ENCODE peak calls at places on chromosomes 11 and 22, in four cellular contexts. S is heart right ventricle, X is mammary epithelial cell, P is spleen. L is an unnamed sample.

GRCh38 chr11:122271167-122271566 is 155.2 kb upstream of the BLID start:
- DNase-seq in S (no peak), X (no peak), P (no peak), L (no peak)

GRCh38 chr11:132056689-132057088 is 686.3 kb downstream of the NTM start:
- DNase-seq in S (no peak), X (no peak), P (no peak), L (no peak)

GRCh38 chr22:45290410-45290936 is 5.7 kb downstream of the UPK3A start:
- DNase-seq in S (no peak), X (peak; percentile 67), P (no peak), L (peak; percentile 24)

GRCh38 chr22:50327711-50328019 is 853 bp upstream of the DENND6B start:
- DNase-seq in S (no peak), X (no peak), P (no peak), L (no peak)

GRCh38 chr11:77106321-77106720 is 3.7 kb downstream of the OMP start:
- DNase-seq in S (no peak), X (no peak), P (no peak), L (no peak)

GRCh38 chr22:38414009-38414395 is 41.0 kb downstream of the KCNJ4 start:
- DNase-seq in S (no peak), X (no peak), P (peak; percentile 36), L (no peak)

GRCh38 chr11:26950260-26950719 is 43.6 kb upstream of the FIBIN start:
- DNase-seq in S (no peak), X (peak; percentile 57), P (no peak), L (peak; percentile 76)

GRCh38 chr11:67665537-67666302 is 8.7 kb downstream of the ALDH3B2 start:
- DNase-seq in S (no peak), X (no peak), P (no peak), L (no peak)

GRCh38 chr22:36806824-36807223 is 10.0 kb downstream of the PVALB start:
- DNase-seq in S (no peak), X (no peak), P (no peak), L (no peak)

GRCh38 chr11:14413307-14414072 is 54.5 kb upstream of the RRAS2 start:
- DNase-seq in S (no peak), X (peak; percentile 48), P (no peak), L (peak; percentile 30)

GRCh38 chr11:104275992-104276391 is 112.0 kb upstream of the PDGFD start:
- DNase-seq in S (no peak), X (peak; percentile 35), P (no peak), L (no peak)

GRCh38 chr11:78432956-78433355 is 15.3 kb upstream of the GAB2 start:
- DNase-seq in S (no peak), X (no peak), P (no peak), L (no peak)

GRCh38 chr22:22201185-22201924 is 43.2 kb upstream of the VPREB1 start:
- DNase-seq in S (peak; percentile 50), X (no peak), P (peak; percentile 89), L (no peak)

GRCh38 chr11:86914836-86915519 is 40.2 kb downstream of the FZD4 start:
- DNase-seq in S (no peak), X (no peak), P (no peak), L (no peak)

GRCh38 chr11:47980907-47981621 is 705 bp downstream of the PTPRJ start:
- DNase-seq in S (peak; percentile 54), X (peak; percentile 32), P (peak; percentile 91), L (no peak)

GRCh38 chr22:30636226-30637077 is 871 bp downstream of the SLC35E4 start:
- DNase-seq in S (peak; percentile 27), X (peak; percentile 47), P (peak; percentile 84), L (no peak)

GRCh38 chr22:30634477-30635233 is 926 bp upstream of the SLC35E4 start:
- DNase-seq in S (peak; percentile 89), X (peak; percentile 82), P (peak; percentile 97), L (peak; percentile 56)

GRCh38 chr22:30637701-30638114 is 2.1 kb downstream of the SLC35E4 start:
- DNase-seq in S (no peak), X (peak; percentile 11), P (no peak), L (no peak)

GRCh38 chr22:30640361-30640760 is 4.8 kb downstream of the SLC35E4 start:
- DNase-seq in S (no peak), X (no peak), P (no peak), L (no peak)

DNA sequence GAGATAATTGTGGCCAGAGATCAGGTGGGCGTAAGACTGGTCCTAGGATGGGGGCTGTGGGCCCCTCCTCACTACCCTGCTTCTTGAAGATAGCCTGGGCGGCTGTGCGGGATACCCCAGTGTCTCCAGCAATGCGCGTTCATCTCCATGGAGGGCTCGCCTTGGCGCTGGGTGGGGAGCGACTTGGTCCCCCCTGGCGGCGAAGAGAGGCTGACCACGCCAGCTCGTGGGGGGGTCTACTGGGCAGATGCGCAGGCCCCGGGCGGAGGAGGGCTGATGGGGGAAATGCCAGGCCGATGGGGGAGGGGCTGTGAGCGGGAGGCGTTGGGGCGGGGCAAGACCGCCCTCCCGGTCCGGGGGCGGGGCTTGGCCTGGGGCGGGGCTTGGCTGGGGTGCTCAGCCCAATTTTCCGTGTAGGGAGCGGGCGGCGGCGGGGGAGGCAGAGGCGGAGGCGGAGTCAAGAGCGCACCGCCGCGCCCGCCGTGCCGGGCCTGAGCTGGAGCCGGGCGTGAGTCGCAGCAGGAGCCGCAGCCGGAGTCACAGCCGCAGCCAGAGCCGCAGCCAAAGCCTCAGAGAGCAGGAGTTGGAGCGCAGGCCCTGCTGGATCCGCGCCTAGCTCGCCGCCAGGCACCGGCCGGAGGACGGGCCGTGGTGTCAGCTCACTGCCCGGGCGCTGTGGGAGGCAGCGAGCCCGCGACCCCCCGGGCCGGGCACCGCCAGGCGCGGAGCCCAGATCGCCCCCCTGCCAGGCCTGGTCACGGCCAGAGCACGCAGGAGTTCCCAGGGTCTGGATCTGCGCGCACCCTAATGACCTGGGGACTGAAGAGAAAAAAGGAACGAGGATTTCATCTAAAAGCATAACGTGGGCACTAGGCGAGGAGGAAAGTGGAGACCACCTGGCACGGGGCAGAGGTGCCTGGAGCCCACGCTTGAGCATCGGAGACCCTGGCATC is at the start of gene SLC35E4:
- DNase-seq in S (peak; percentile 98), X (peak; percentile 88), P (peak; percentile 97), L (peak; percentile 78)
- TF ChIP-seq CTCF in S (no peak), X (peak; percentile 16), P (no peak), L (peak; percentile 27)

GRCh38 chr22:39743955-39744752 is 149.4 kb downstream of the ENTHD1 start:
- DNase-seq in S (no peak), X (no peak), P (no peak), L (no peak)

GRCh38 chr22:39748877-39749276 is 144.7 kb downstream of the ENTHD1 start:
- DNase-seq in S (no peak), X (no peak), P (no peak), L (peak; percentile 29)

GRCh38 chr22:39750759-39751158 is 142.8 kb downstream of the ENTHD1 start:
- DNase-seq in S (no peak), X (no peak), P (no peak), L (no peak)

GRCh38 chr22:39745789-39746188 is 147.8 kb downstream of the ENTHD1 start:
- DNase-seq in S (no peak), X (no peak), P (no peak), L (no peak)

DNA sequence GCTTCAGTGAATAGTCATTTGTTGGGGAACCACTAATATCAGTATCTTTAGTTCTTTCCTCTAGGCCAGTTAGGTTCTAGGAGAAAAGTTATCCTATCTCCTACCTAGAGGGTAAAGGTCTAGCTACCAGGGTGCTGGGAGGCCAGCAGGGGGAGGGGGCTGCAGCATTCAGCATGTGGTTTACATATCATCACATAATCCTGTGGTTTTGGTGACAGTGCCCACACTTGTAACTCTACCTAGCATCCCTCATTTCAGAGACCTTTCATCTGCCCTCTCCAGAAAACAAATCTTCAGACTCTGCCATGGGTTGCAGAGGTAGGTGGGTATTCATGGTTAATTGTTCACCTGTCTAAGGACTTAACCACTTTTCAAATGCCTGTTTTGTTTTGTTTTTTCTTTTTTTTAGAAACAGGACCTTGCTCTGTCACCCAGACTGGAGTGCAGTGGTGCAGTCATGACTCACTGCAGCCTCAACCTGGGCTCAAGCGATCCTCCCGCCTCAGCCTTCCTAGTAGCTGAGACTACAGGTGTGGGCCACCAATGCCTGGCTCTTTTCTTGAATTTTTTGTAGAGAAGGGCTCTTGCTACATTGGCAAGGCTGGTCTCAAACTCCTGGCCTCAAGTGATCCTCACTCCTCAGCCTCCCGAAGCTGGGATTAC is 146.8 kb downstream of the ENTHD1 start:
- DNase-seq in S (no peak), X (no peak), P (peak; percentile 31), L (no peak)
- TF ChIP-seq CTCF in S (no peak), X (no peak), P (no peak), L (no peak)

DNA sequence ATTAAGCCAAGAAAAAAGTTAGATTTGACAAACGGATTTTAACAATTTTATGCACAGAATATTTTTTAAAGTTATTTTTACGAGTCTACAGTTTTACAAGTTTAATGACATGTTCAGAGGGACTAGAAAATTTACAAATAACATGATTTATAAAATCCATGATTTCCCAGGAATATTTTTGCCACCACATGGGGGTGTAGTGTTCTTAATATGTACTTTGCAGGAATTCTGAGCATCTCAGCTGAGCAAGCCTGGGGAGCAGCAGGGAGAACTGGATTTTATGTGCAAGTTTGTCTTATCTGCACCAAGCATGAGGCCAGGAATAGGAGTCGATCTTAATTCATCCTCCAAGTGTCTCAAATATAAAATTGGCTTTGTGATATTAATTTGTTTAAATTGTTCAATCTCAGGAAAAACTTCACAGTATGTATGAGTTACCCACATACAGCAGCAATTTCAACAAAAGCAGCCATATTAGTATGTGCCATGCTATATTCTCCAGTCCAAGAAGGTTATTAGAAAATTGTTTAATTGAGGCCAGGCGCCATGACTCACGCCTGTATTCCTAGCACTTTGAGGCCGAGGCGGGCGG is 826.3 kb downstream of the DLG2 start:
- DNase-seq in S (no peak), X (peak; percentile 8), P (no peak), L (peak; percentile 37)
- TF ChIP-seq CTCF in S (peak; percentile 37), X (peak; percentile 55), P (no peak), L (peak; percentile 55)

DNA sequence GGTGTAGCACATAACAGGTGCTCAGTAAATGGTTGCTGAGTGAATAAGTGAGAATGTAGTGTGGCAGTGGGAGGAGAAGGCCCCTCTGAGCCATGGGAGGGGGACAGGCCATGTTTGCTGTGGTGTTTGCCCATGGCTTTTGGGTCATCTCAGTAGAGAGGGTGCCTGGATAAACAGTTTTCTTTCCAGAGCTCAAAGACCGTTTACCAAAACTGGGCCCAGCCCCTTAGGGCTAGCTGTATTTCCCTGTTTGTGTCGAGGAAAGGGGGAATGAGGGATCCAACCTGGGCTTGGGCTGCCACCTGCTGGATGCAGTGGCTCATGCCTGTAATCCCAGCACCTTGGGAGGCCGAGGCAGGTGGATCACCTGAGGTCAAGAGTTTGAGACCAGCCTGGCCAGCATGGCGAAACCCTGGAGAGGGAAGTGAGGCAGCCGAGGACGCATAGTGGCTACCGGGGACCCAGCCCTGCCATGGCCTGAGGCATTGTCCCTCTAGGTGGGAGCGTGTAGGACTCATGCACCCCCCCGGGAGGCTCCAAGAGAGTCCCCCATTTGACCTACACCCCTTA is 8.7 kb upstream of the LTO1 start:
- DNase-seq in S (no peak), X (peak; percentile 30), P (peak; percentile 54), L (no peak)
- TF ChIP-seq CTCF in S (peak; percentile 24), X (peak; percentile 71), P (no peak), L (no peak)

L was measured in AG09319.